ENCODE peak calls at places on chromosome 1, in six cellular contexts. N is spleen, V is astrocyte, G is Calu3, U is omental fat pad, O is foreskin fibroblast. F is an unnamed sample.

GRCh38 chr1:226616636-226617035 is 68.1 kb downstream of the STUM start:
- DNase-seq in U (no peak), O (no peak), V (no peak), N (no peak), G (no peak), F (no peak)

GRCh38 chr1:6334261-6334993 is 59.1 kb downstream of the ACOT7 start:
- DNase-seq in G (no peak), N (no peak), O (no peak), V (no peak), U (no peak), F (no peak)

GRCh38 chr1:15755021-15755642 is 3.5 kb upstream of the FBLIM1 start:
- DNase-seq in O (no peak), V (no peak), N (no peak), G (no peak), U (no peak), F (no peak)

GRCh38 chr1:207808322-207808705 is 56.5 kb downstream of the CD46 start:
- DNase-seq in G (no peak), V (no peak), O (no peak), U (no peak), N (no peak), F (no peak)

GRCh38 chr1:230822092-230822581 is 46.2 kb downstream of the C1orf198 start:
- DNase-seq in V (no peak), U (no peak), G (no peak), N (no peak), O (peak; percentile 92), F (no peak)

GRCh38 chr1:67760030-67760821 is 73.0 kb downstream of the GNG12 start:
- DNase-seq in O (peak; percentile 85), G (peak; percentile 67), U (peak; percentile 56), N (no peak), V (peak; percentile 88), F (no peak)

GRCh38 chr1:85277802-85278201 is 1.4 kb upstream of the BCL10 start:
- DNase-seq in V (no peak), U (no peak), O (no peak), N (no peak), G (no peak), F (no peak)

GRCh38 chr1:113675299-113675698 is 84.0 kb downstream of the PHTF1 start:
- DNase-seq in V (peak; percentile 13), U (no peak), N (no peak), O (peak; percentile 44), G (no peak), F (no peak)

GRCh38 chr1:162538815-162539431 is 22.6 kb upstream of the UAP1 start:
- DNase-seq in U (no peak), G (peak; percentile 55), O (peak; percentile 87), V (peak; percentile 97), N (no peak), F (no peak)

GRCh38 chr1:110464340-110464739 is 13.4 kb downstream of the PROK1 start:
- DNase-seq in N (peak; percentile 11), G (no peak), O (peak; percentile 49), V (peak; percentile 76), U (no peak), F (no peak)

GRCh38 chr1:197182716-197183115 is 36.2 kb upstream of the ASPM start:
- DNase-seq in V (no peak), U (no peak), N (no peak), O (no peak), G (no peak), F (no peak)

GRCh38 chr1:197181982-197182381 is 35.5 kb upstream of the ASPM start:
- DNase-seq in U (no peak), O (no peak), N (no peak), G (no peak), V (no peak), F (no peak)

GRCh38 chr1:197174818-197175217 is 28.3 kb upstream of the ASPM start:
- DNase-seq in V (no peak), G (no peak), U (no peak), O (no peak), N (no peak), F (no peak)

GRCh38 chr1:197180252-197180878 is 33.9 kb upstream of the ASPM start:
- DNase-seq in U (no peak), V (peak; percentile 59), N (no peak), G (no peak), O (peak; percentile 67), F (no peak)

DNA sequence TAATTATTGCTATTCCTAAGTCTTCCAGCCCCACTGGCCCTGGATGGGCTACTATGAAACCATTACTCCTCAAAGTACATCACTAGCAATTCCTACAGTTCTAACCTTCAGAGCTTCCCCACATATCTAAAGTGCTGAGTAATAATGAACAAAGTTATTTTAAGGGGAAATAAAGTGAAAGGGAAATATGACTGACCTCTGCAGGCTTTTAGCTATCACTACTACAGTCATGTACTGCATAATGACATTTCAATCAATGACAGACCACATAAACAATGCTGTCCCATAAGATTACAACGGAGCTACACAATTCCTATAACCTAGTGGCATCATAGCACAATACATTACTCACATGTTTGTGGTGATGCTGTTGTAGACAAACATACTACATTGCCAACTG is 32.5 kb upstream of the ASPM start:
- DNase-seq in O (peak; percentile 59), U (no peak), V (peak; percentile 68), G (no peak), N (no peak), F (no peak)
- TF ChIP-seq CTCF in O (peak; percentile 29), U (no peak), V (no peak), G (no peak), N (no peak), F (peak; percentile 64)

GRCh38 chr1:182599339-182599738 is 4.8 kb downstream of the RGS16 start:
- DNase-seq in V (no peak), U (no peak), N (no peak), O (no peak), G (peak; percentile 31), F (no peak)
- TF ChIP-seq CTCF in V (no peak), U (no peak), N (peak; percentile 34), O (peak; percentile 20), G (peak; percentile 49), F (peak; percentile 55)

GRCh38 chr1:247540536-247540935 is 4.3 kb upstream of the OR2C3 start:
- DNase-seq in V (no peak), U (no peak), N (no peak), O (no peak), G (no peak), F (no peak)
- TF ChIP-seq CTCF in V (no peak), U (no peak), N (no peak), O (no peak), G (no peak), F (no peak)

GRCh38 chr1:22673486-22674409 is 20.7 kb downstream of the C1QB start:
- DNase-seq in U (peak; percentile 61), O (peak; percentile 87), N (no peak), V (peak; percentile 32), G (peak; percentile 58), F (no peak)
- TF ChIP-seq CTCF in U (no peak), O (peak; percentile 92), N (peak; percentile 72), V (peak; percentile 89), G (peak; percentile 63), F (peak; percentile 93)

F was measured in chondrocyte.